ENCODE peak calls at places on chromosomes 4 and X, in four cellular contexts. B is CD8-positive, alpha-beta T cell; F is heart left ventricle; I is fibroblast of the aortic adventitia. Z is an unnamed sample.

GRCh38 chrX:10979956-10980355 is 131.2 kb upstream of the HCCS start:
- DNase-seq in F (no peak), B (no peak), I (no peak), Z (no peak)

GRCh38 chrX:134948333-134949241 is 42.2 kb upstream of the SMIM10 start:
- DNase-seq in B (no peak), I (peak; percentile 91), F (no peak), Z (no peak)

GRCh38 chr4:67103001-67103737 is 442.1 kb downstream of the CENPC start:
- DNase-seq in I (no peak), B (no peak), F (no peak), Z (no peak)

GRCh38 chr4:154877110-154877760 is 96.2 kb downstream of the RBM46 start:
- DNase-seq in B (no peak), F (no peak), I (peak; percentile 72), Z (no peak)

GRCh38 chr4:48813984-48814383 is 16.9 kb upstream of the OCIAD1 start:
- DNase-seq in B (no peak), F (no peak), I (no peak), Z (no peak)

GRCh38 chrX:49186125-49187027 is at the start of gene PRICKLE3:
- DNase-seq in B (peak; percentile 80), F (peak; percentile 86), I (peak; percentile 38), Z (no peak)

GRCh38 chr4:35463251-35463952 is 780.9 kb downstream of the ARAP2 start:
- DNase-seq in F (no peak), B (no peak), I (no peak), Z (no peak)

GRCh38 chrX:41407816-41408215 is 39.3 kb upstream of the NYX start:
- DNase-seq in B (no peak), I (no peak), F (no peak), Z (no peak)

GRCh38 chrX:42776195-42776594 is 1.8 kb downstream of the PPP1R2C start:
- DNase-seq in F (no peak), B (no peak), I (peak; percentile 78), Z (no peak)

GRCh38 chr4:176320340-176320975 is 692 bp downstream of the SPCS3 start:
- DNase-seq in F (peak; percentile 93), I (peak; percentile 82), B (peak; percentile 91), Z (peak; percentile 86)

DNA sequence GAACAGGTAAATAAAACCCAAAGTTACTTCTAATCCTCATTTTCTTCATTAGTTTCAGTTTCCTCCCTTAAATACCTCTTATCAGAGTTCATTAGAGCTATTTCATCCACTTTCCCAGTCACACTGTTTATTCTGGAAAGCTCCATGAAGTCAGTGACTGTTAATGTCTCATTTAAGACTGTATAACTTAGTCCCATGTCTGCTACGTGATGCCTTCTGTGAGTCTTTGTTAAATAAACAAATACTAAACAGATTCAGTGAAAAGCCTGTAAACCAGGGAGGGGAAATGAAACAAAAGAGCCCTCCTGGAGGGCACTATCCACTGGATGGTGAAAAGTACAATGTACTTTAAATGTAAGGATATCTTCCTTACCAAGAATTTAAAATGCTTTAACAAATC is 24.7 kb downstream of the ACE2 start:
- DNase-seq in I (peak; percentile 22), B (no peak), F (no peak), Z (no peak)
- TF ChIP-seq CTCF in I (no peak), B (no peak), F (no peak), Z (no peak)

GRCh38 chrX:115234220-115234557 is 293 bp upstream of the LRCH2 start:
- DNase-seq in B (no peak), F (no peak), I (no peak), Z (no peak)
- H3K4me3 ChIP-seq in B (no peak overlapping the region), F (no peak overlapping the region), I (peak overlapping the region; percentile 74), Z (peak overlapping the region; percentile 57)

GRCh38 chr4:94834496-94834895 is 76.7 kb downstream of the BMPR1B start:
- DNase-seq in I (no peak), B (no peak), F (no peak), Z (no peak)
- TF ChIP-seq CTCF in I (no peak), B (no peak), F (no peak), Z (no peak)

DNA sequence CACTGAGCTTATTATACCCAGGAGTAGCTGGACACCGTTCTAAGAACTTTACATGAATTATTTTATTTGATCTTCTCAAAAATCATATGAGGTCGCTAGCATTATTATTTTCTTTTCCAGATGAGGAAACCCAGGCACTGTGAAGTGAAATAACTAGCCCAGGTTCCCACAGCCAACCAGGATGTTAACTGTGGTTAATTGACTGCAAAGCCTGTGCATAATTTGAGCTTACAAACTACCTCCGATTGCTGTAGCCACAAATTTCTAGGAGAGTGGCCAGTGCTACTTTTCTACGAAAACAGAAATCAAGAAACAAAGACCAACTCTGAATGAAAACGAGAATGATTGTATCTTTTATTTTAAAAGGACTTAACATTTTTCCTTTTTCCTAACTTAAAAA is 27.2 kb downstream of the SPRY1 start:
- DNase-seq in I (no peak), F (no peak), B (no peak), Z (no peak)
- H3K4me3 ChIP-seq in I (no peak overlapping the region), F (no peak overlapping the region), B (no peak overlapping the region), Z (no peak overlapping the region)